ENCODE peak calls at places on chromosomes 2 and 18, in six cellular contexts. One of them, this sample, is unnamed. For H3K4me1, the result is how much of the 10 kb centered on the place peaks cover.

GRCh38 chr2:177489719-177490301 is 97.2 kb downstream of the AGPS start:
- DNase-seq in A673: peak
- DNase-seq in IMR-90: peak
- DNase-seq in body of pancreas: no peak
- DNase-seq in neuronal stem cell: peak
- DNase-seq in ovary: no peak
- DNase-seq in this sample: no peak

GRCh38 chr2:156331572-156332451 is 709 bp downstream of the NR4A2 start:
- DNase-seq in IMR-90: peak
- DNase-seq in ovary: peak
- DNase-seq in neuronal stem cell: no peak
- DNase-seq in A673: peak
- DNase-seq in body of pancreas: peak
- DNase-seq in this sample: peak

GRCh38 chr2:217790195-217790594 is 212.6 kb downstream of the TNS1 start:
- DNase-seq in body of pancreas: no peak
- DNase-seq in IMR-90: no peak
- DNase-seq in ovary: peak
- DNase-seq in neuronal stem cell: no peak
- DNase-seq in A673: no peak
- DNase-seq in this sample: peak

GRCh38 chr2:11009866-11010265 is 98.1 kb downstream of the KCNF1 start:
- DNase-seq in ovary: no peak
- DNase-seq in IMR-90: no peak
- DNase-seq in neuronal stem cell: no peak
- DNase-seq in A673: no peak
- DNase-seq in body of pancreas: no peak
- DNase-seq in this sample: no peak

GRCh38 chr18:26304511-26304910 is 78.3 kb downstream of the TAF4B start:
- DNase-seq in IMR-90: no peak
- DNase-seq in A673: no peak
- DNase-seq in ovary: no peak
- DNase-seq in body of pancreas: no peak
- DNase-seq in neuronal stem cell: no peak
- DNase-seq in this sample: no peak

GRCh38 chr2:226712941-226713340 is 86.7 kb downstream of the IRS1 start:
- DNase-seq in A673: no peak
- DNase-seq in ovary: no peak
- DNase-seq in body of pancreas: no peak
- DNase-seq in IMR-90: no peak
- DNase-seq in neuronal stem cell: no peak
- DNase-seq in this sample: no peak

GRCh38 chr18:9720327-9720726 is 12.2 kb downstream of the RAB31 start:
- DNase-seq in A673: no peak
- DNase-seq in neuronal stem cell: no peak
- DNase-seq in ovary: no peak
- DNase-seq in IMR-90: no peak
- DNase-seq in body of pancreas: no peak
- DNase-seq in this sample: no peak

GRCh38 chr2:138507267-138507666 is 5.7 kb downstream of the SPOPL start:
- DNase-seq in ovary: no peak
- DNase-seq in neuronal stem cell: no peak
- DNase-seq in body of pancreas: no peak
- DNase-seq in IMR-90: no peak
- DNase-seq in A673: no peak
- DNase-seq in this sample: no peak

GRCh38 chr2:43057026-43057741 is 169.2 kb downstream of the ZFP36L2 start:
- DNase-seq in body of pancreas: peak
- DNase-seq in IMR-90: no peak
- DNase-seq in neuronal stem cell: no peak
- DNase-seq in ovary: peak
- DNase-seq in A673: peak
- DNase-seq in this sample: peak

GRCh38 chr2:237223208-237223861 is 137.6 kb downstream of the COPS8 start:
- DNase-seq in body of pancreas: peak
- DNase-seq in A673: peak
- DNase-seq in IMR-90: peak
- DNase-seq in neuronal stem cell: no peak
- DNase-seq in ovary: peak
- DNase-seq in this sample: peak

GRCh38 chr2:157328133-157328532 is 2.5 kb upstream of the ERMN start:
- DNase-seq in A673: no peak
- DNase-seq in neuronal stem cell: no peak
- DNase-seq in ovary: no peak
- DNase-seq in IMR-90: no peak
- DNase-seq in body of pancreas: no peak
- DNase-seq in this sample: no peak

GRCh38 chr2:145156199-145156598 is 636.3 kb upstream of the ZEB2 start:
- DNase-seq in ovary: no peak
- DNase-seq in IMR-90: no peak
- DNase-seq in body of pancreas: no peak
- DNase-seq in A673: no peak
- DNase-seq in neuronal stem cell: no peak
- DNase-seq in this sample: no peak

GRCh38 chr18:48667276-48668254 is 128.7 kb downstream of the CTIF start:
- DNase-seq in A673: no peak
- DNase-seq in IMR-90: peak
- DNase-seq in ovary: peak
- DNase-seq in body of pancreas: no peak
- DNase-seq in neuronal stem cell: no peak
- DNase-seq in this sample: no peak

GRCh38 chr2:157182834-157183396 is 74.6 kb upstream of the GALNT5 start:
- DNase-seq in IMR-90: peak
- DNase-seq in body of pancreas: no peak
- DNase-seq in A673: peak
- DNase-seq in ovary: no peak
- DNase-seq in neuronal stem cell: no peak
- DNase-seq in this sample: no peak

GRCh38 chr18:63063171-63063570 is 256.4 kb downstream of the BCL2 start:
- DNase-seq in IMR-90: peak
- DNase-seq in A673: no peak
- DNase-seq in neuronal stem cell: no peak
- DNase-seq in ovary: no peak
- DNase-seq in body of pancreas: no peak
- DNase-seq in this sample: no peak

GRCh38 chr2:217776631-217777030 is 226.2 kb downstream of the TNS1 start:
- DNase-seq in ovary: no peak
- DNase-seq in body of pancreas: no peak
- DNase-seq in neuronal stem cell: no peak
- DNase-seq in IMR-90: no peak
- DNase-seq in A673: no peak
- DNase-seq in this sample: no peak

GRCh38 chr2:96271995-96272394 is 6.0 kb downstream of the CIAO1 start:
- DNase-seq in ovary: no peak
- DNase-seq in A673: no peak
- DNase-seq in body of pancreas: no peak
- DNase-seq in IMR-90: no peak
- DNase-seq in neuronal stem cell: no peak
- DNase-seq in this sample: no peak

GRCh38 chr2:231531408-231532188 is 1.4 kb upstream of the NMUR1 start:
- DNase-seq in body of pancreas: no peak
- DNase-seq in IMR-90: peak
- DNase-seq in A673: no peak
- DNase-seq in neuronal stem cell: no peak
- DNase-seq in ovary: no peak
- DNase-seq in this sample: no peak

GRCh38 chr2:31255911-31256571 is 22.1 kb downstream of the EHD3 start:
- DNase-seq in neuronal stem cell: no peak
- DNase-seq in body of pancreas: no peak
- DNase-seq in ovary: no peak
- DNase-seq in IMR-90: peak
- DNase-seq in A673: no peak
- DNase-seq in this sample: no peak

GRCh38 chr2:223464071-223464470 is 138.1 kb downstream of the SCG2 start:
- DNase-seq in IMR-90: peak
- DNase-seq in A673: no peak
- DNase-seq in body of pancreas: no peak
- DNase-seq in neuronal stem cell: no peak
- DNase-seq in ovary: no peak
- DNase-seq in this sample: no peak

GRCh38 chr2:223467194-223467593 is 135.0 kb downstream of the SCG2 start:
- DNase-seq in body of pancreas: no peak
- DNase-seq in ovary: no peak
- DNase-seq in IMR-90: peak
- DNase-seq in A673: no peak
- DNase-seq in neuronal stem cell: no peak
- DNase-seq in this sample: no peak

GRCh38 chr2:223472771-223473170 is 129.4 kb downstream of the SCG2 start:
- DNase-seq in IMR-90: no peak
- DNase-seq in body of pancreas: no peak
- DNase-seq in A673: no peak
- DNase-seq in neuronal stem cell: no peak
- DNase-seq in ovary: no peak
- DNase-seq in this sample: no peak

GRCh38 chr2:223465793-223466192 is 136.4 kb downstream of the SCG2 start:
- DNase-seq in neuronal stem cell: no peak
- DNase-seq in ovary: peak
- DNase-seq in IMR-90: peak
- DNase-seq in A673: peak
- DNase-seq in body of pancreas: peak
- DNase-seq in this sample: peak

GRCh38 chr2:223469270-223470057 is 132.7 kb downstream of the SCG2 start:
- DNase-seq in A673: peak
- DNase-seq in body of pancreas: no peak
- DNase-seq in ovary: no peak
- DNase-seq in neuronal stem cell: no peak
- DNase-seq in IMR-90: peak
- DNase-seq in this sample: peak
- H3K27ac ChIP-seq in A673: no peak
- H3K27ac ChIP-seq in body of pancreas: no peak
- H3K27ac ChIP-seq in ovary: no peak
- H3K27ac ChIP-seq in neuronal stem cell: no peak
- H3K27ac ChIP-seq in IMR-90: no peak
- H3K27ac ChIP-seq in this sample: no peak

GRCh38 chr2:45567974-45568789 is 42.9 kb downstream of the SRBD1 start:
- DNase-seq in IMR-90: peak
- DNase-seq in neuronal stem cell: no peak
- DNase-seq in body of pancreas: no peak
- DNase-seq in A673: peak
- DNase-seq in ovary: no peak
- DNase-seq in this sample: no peak
- H3K4me3 ChIP-seq in IMR-90: no peak
- H3K4me3 ChIP-seq in neuronal stem cell: no peak
- H3K4me3 ChIP-seq in body of pancreas: no peak
- H3K4me3 ChIP-seq in A673: peak
- H3K4me3 ChIP-seq in ovary: no peak
- H3K4me3 ChIP-seq in this sample: peak

GRCh38 chr2:127511917-127512316 is 14.4 kb downstream of the IWS1 start:
- DNase-seq in body of pancreas: no peak
- DNase-seq in ovary: no peak
- DNase-seq in IMR-90: no peak
- DNase-seq in neuronal stem cell: no peak
- DNase-seq in A673: no peak
- DNase-seq in this sample: no peak
- H3K4me1 ChIP-seq in body of pancreas: under half
- H3K4me1 ChIP-seq in ovary: under half
- H3K4me1 ChIP-seq in IMR-90: under half
- H3K4me1 ChIP-seq in neuronal stem cell: under half
- H3K4me1 ChIP-seq in A673: under half
- H3K4me1 ChIP-seq in this sample: under half

GRCh38 chr2:101710036-101710689 is 12.7 kb downstream of the MAP4K4 start:
- DNase-seq in A673: no peak
- DNase-seq in neuronal stem cell: no peak
- DNase-seq in ovary: no peak
- DNase-seq in body of pancreas: no peak
- DNase-seq in IMR-90: no peak
- DNase-seq in this sample: no peak
- H3K27ac ChIP-seq in A673: peak
- H3K27ac ChIP-seq in neuronal stem cell: no peak
- H3K27ac ChIP-seq in ovary: no peak
- H3K27ac ChIP-seq in body of pancreas: peak
- H3K27ac ChIP-seq in IMR-90: no peak
- H3K27ac ChIP-seq in this sample: peak